ENCODE peak calls at places on chromosomes 13 and 19, in eight cellular contexts. H is brain microvascular endothelial cell; C is right lobe of liver; D is CD8-positive, alpha-beta T cell; P is upper lobe of right lung; B is HepG2; M is fibroblast of mammary gland; J is breast epithelium. G is an unnamed sample.

GRCh38 chr13:25598421-25598820 is 226.6 kb downstream of the ATP8A2 start:
- DNase-seq in H (no peak), C (no peak), D (no peak), P (no peak), B (no peak), M (no peak), J (no peak), G (no peak)

GRCh38 chr19:16836115-16836905 is 7.1 kb downstream of the SIN3B start:
- DNase-seq in H (peak), C (no peak), D (no peak), P (no peak), B (no peak), M (peak), J (peak), G (no peak)

GRCh38 chr19:18291590-18292459 is 10.4 kb upstream of the JUND start:
- DNase-seq in H (peak), C (peak), D (peak), P (peak), B (peak), M (peak), J (peak), G (no peak)

GRCh38 chr19:46756544-46756888 is 10.3 kb upstream of the STRN4 start:
- DNase-seq in H (no peak), C (no peak), D (no peak), P (no peak), B (no peak), M (no peak), J (no peak), G (no peak)

GRCh38 chr13:22220186-22221160 is 549.6 kb downstream of the FGF9 start:
- DNase-seq in H (no peak), C (no peak), D (no peak), P (no peak), B (no peak), M (no peak), J (no peak), G (no peak)

GRCh38 chr13:45713106-45713690 is 11.1 kb downstream of the CBY2 start:
- DNase-seq in H (no peak), C (no peak), D (no peak), P (no peak), B (no peak), M (no peak), J (no peak), G (no peak)

GRCh38 chr19:12985049-12985776 is 10.1 kb upstream of the NFIX start:
- DNase-seq in H (peak), C (no peak), D (no peak), P (no peak), B (peak), M (peak), J (peak), G (no peak)

GRCh38 chr19:16369306-16369663 is 44.7 kb downstream of the KLF2 start:
- DNase-seq in H (no peak), C (peak), D (no peak), P (no peak), B (no peak), M (no peak), J (no peak), G (no peak)

GRCh38 chr19:23392706-23393105 is 2.6 kb downstream of the ZNF91 start:
- DNase-seq in H (no peak), C (no peak), D (no peak), P (no peak), B (no peak), M (no peak), J (no peak), G (no peak)

GRCh38 chr19:23391239-23391638 is 4.0 kb downstream of the ZNF91 start:
- DNase-seq in H (no peak), C (no peak), D (no peak), P (no peak), B (no peak), M (no peak), J (no peak), G (no peak)

GRCh38 chr19:23395041-23395721 is at the start of gene ZNF91:
- DNase-seq in H (peak), C (peak), D (peak), P (peak), B (peak), M (peak), J (peak), G (peak)

DNA sequence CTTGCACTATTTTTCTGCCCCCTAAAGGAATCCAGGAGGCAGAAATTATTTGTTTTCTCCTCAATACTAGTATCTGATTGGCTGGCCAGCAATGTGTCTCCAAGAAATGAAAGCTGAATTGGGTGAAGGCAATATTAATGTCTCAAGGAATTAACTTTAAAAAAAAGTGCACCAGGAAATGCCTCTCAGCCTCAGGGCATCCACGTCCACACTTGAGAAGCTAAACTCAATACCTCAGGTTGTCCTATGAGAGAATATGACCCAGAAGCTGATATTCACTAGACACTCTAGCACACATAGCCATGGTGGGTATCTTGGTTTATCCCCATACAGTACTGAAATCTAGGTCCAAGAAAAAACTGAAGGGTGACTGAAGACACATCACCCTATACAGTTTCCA is 2.1 kb downstream of the ZNF91 start:
- DNase-seq in H (no peak), C (no peak), D (no peak), P (no peak), B (no peak), M (no peak), J (peak), G (no peak)
- H3K4me3 ChIP-seq in H (no peak), C (no peak), D (no peak), P (no peak), B (no peak), M (no peak), J (peak), G (peak)

DNA sequence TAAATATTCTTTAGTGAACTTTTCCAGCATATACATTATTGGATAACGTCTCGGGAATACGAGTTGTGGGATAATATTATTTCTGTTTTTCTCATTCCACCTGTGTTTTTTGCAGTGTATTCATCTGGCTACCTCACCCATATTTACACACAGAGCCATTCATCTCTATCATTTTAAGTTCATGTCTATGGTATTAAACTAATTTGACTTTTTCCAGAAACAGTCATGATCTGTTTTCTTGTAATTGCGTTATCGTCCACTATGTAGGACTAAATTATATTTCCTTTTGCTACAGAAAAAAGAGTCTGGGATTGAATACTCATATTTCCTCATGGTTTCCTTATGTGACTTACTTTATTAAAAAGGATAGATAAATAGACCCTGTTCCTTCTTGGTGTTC is 2.7 kb downstream of the ATP11A start:
- DNase-seq in H (no peak), C (no peak), D (no peak), P (no peak), B (no peak), M (no peak), J (no peak), G (no peak)
- H3K4me3 ChIP-seq in H (no peak), C (no peak), D (no peak), P (peak), B (peak), M (no peak), J (no peak), G (no peak)

GRCh38 chr19:3368848-3369336 is 2.5 kb downstream of the NFIC start:
- DNase-seq in H (no peak), C (no peak), D (no peak), P (no peak), B (no peak), M (peak), J (no peak), G (no peak)
- H3K4me3 ChIP-seq in H (peak), C (peak), D (no peak), P (peak), B (no peak), M (peak), J (peak), G (no peak)

GRCh38 chr13:97224544-97225324 is 2.6 kb downstream of the MBNL2 start:
- DNase-seq in H (peak), C (no peak), D (no peak), P (no peak), B (peak), M (peak), J (peak), G (peak)

GRCh38 chr13:97225533-97225932 is 3.4 kb downstream of the MBNL2 start:
- DNase-seq in H (no peak), C (no peak), D (no peak), P (no peak), B (no peak), M (no peak), J (no peak), G (no peak)

GRCh38 chr13:97228850-97229521 is 6.9 kb downstream of the MBNL2 start:
- DNase-seq in H (peak), C (no peak), D (no peak), P (no peak), B (no peak), M (no peak), J (no peak), G (no peak)

GRCh38 chr13:97226013-97226412 is 3.9 kb downstream of the MBNL2 start:
- DNase-seq in H (no peak), C (no peak), D (no peak), P (no peak), B (no peak), M (no peak), J (no peak), G (no peak)

DNA sequence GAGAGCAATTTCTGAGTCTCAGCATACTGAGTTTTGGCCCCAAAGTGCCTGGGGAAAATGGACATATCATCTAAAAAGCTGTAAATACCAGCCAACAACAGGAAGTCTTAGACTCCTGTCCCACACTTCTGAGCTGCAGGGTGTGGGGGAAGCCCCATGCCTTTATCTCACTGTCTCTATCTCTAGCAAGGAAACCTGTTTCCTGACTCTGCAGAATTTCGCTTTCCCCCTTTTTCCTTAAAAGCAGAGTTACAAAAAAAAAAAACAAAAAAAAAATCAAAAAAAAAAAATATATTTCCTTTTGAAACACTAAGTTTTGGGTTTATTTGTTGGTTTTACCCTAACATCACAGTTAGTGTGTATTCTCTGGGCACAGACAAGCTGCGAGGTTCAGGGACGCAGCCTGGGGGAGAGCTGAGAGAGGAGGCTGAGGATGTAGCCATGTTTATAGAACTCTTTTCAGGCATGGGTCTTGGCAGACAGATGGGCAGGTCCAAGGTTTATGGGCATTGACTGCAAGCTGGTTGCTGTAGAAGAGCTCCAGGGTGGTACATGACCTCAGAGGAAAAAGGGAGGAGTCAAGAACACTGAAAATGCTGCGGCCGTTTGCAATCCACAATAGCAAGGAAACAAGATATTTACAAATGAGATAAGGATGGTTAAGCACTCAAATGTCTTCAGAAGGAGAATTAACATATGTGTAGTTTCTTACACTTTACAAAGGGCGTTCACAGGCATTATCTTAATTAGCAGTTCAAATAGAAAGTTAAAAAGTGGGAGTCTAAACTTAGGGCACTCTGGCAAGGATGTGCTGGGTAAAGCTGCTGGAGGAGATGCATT is 4.9 kb downstream of the MBNL2 start:
- DNase-seq in H (no peak), C (no peak), D (peak), P (no peak), B (no peak), M (no peak), J (no peak), G (peak)
- H3K4me3 ChIP-seq in H (no peak), C (no peak), D (peak), P (peak), B (peak), M (no peak), J (peak), G (peak)

GRCh38 chr19:4916292-4917082 is 7.2 kb downstream of the UHRF1 start:
- DNase-seq in H (no peak), C (no peak), D (peak), P (no peak), B (no peak), M (no peak), J (no peak), G (peak)
- H3K4me3 ChIP-seq in H (no peak), C (peak), D (peak), P (peak), B (no peak), M (no peak), J (peak), G (peak)